ENCODE peak calls at places on chromosomes 12 and 14, in nine cellular contexts. H is prostate gland; O is cardiac muscle cell; C is stomach; E is CD4-positive, alpha-beta memory T cell; S is naive thymus-derived CD4-positive, alpha-beta T cell; W is trophoblast cell; K is breast epithelium; U is SJSA1. J is an unnamed sample. For H3K4me1, the result is how much of the 10 kb centered on the place peaks cover.

GRCh38 chr14:20427231-20428009 is 8.5 kb downstream of the KLHL33 start:
- DNase-seq in H (no peak), O (no peak), C (no peak), E (no peak), S (no peak), W (no peak), K (no peak), U (peak), J (no peak)

GRCh38 chr12:66403746-66404145 is 101.5 kb downstream of the HELB start:
- DNase-seq in H (peak), O (no peak), C (no peak), E (no peak), S (no peak), W (no peak), K (peak), U (no peak), J (no peak)

GRCh38 chr12:28340261-28340660 is 150.0 kb downstream of the CCDC91 start:
- DNase-seq in H (no peak), O (no peak), C (no peak), E (no peak), S (no peak), W (no peak), K (no peak), U (no peak), J (no peak)

GRCh38 chr14:35818346-35819115 is 7.6 kb upstream of the BRMS1L start:
- DNase-seq in H (peak), O (peak), C (no peak), E (no peak), S (peak), W (peak), K (no peak), U (peak), J (peak)

GRCh38 chr14:68248481-68249255 is 429.1 kb downstream of the RAD51B start:
- DNase-seq in H (no peak), O (peak), C (no peak), E (peak), S (peak), W (peak), K (no peak), U (peak), J (peak)

GRCh38 chr12:111411187-111411764 is 5.6 kb downstream of the SH2B3 start:
- DNase-seq in H (no peak), O (no peak), C (no peak), E (peak), S (no peak), W (no peak), K (no peak), U (no peak), J (no peak)

GRCh38 chr14:87896393-87897380 is 96.3 kb downstream of the GALC start:
- DNase-seq in H (no peak), O (peak), C (no peak), E (no peak), S (peak), W (no peak), K (no peak), U (peak), J (no peak)

GRCh38 chr12:52390739-52391617 is 5.5 kb upstream of the KRT84 start:
- DNase-seq in H (no peak), O (peak), C (no peak), E (no peak), S (no peak), W (no peak), K (no peak), U (peak), J (no peak)

GRCh38 chr12:94689002-94689645 is 38.8 kb upstream of the TMCC3 start:
- DNase-seq in H (no peak), O (no peak), C (no peak), E (no peak), S (no peak), W (no peak), K (no peak), U (peak), J (no peak)

GRCh38 chr12:127664901-127665300 is 602.1 kb upstream of the TMEM132C start:
- DNase-seq in H (no peak), O (no peak), C (no peak), E (no peak), S (no peak), W (no peak), K (no peak), U (no peak), J (no peak)

GRCh38 chr12:41992029-41992428 is 152.6 kb downstream of the GXYLT1 start:
- DNase-seq in H (no peak), O (no peak), C (no peak), E (no peak), S (no peak), W (no peak), K (no peak), U (no peak), J (no peak)

GRCh38 chr12:124744659-124745467 is 118.8 kb downstream of the SCARB1 start:
- DNase-seq in H (no peak), O (no peak), C (no peak), E (no peak), S (no peak), W (no peak), K (no peak), U (no peak), J (no peak)

GRCh38 chr12:116406529-116406928 is 129.0 kb upstream of the MED13L start:
- DNase-seq in H (peak), O (peak), C (peak), E (no peak), S (no peak), W (peak), K (peak), U (no peak), J (no peak)

GRCh38 chr12:47832263-47832933 is 12.7 kb upstream of the HDAC7 start:
- DNase-seq in H (no peak), O (no peak), C (no peak), E (peak), S (no peak), W (no peak), K (no peak), U (no peak), J (no peak)

GRCh38 chr12:111448831-111449790 is 43.4 kb downstream of the SH2B3 start:
- DNase-seq in H (no peak), O (no peak), C (peak), E (no peak), S (no peak), W (no peak), K (no peak), U (no peak), J (no peak)

GRCh38 chr12:117583677-117584076 is 222.3 kb upstream of the NOS1 start:
- DNase-seq in H (peak), O (no peak), C (no peak), E (no peak), S (no peak), W (no peak), K (no peak), U (no peak), J (no peak)

GRCh38 chr14:34684578-34684977 is 29.8 kb downstream of the CFL2 start:
- DNase-seq in H (no peak), O (no peak), C (no peak), E (no peak), S (no peak), W (no peak), K (no peak), U (no peak), J (no peak)

GRCh38 chr12:8844665-8845064 is 22.2 kb downstream of the A2ML1 start:
- DNase-seq in H (no peak), O (peak), C (peak), E (no peak), S (no peak), W (no peak), K (peak), U (no peak), J (no peak)

GRCh38 chr14:50762001-50762930 is 68.7 kb downstream of the NIN start:
- DNase-seq in H (no peak), O (no peak), C (no peak), E (no peak), S (no peak), W (no peak), K (no peak), U (peak), J (no peak)

GRCh38 chr12:40853221-40853620 is 161.0 kb downstream of the CNTN1 start:
- DNase-seq in H (no peak), O (no peak), C (no peak), E (no peak), S (no peak), W (no peak), K (no peak), U (no peak), J (no peak)

GRCh38 chr12:53214687-53215455 is 7.8 kb upstream of the ITGB7 start:
- DNase-seq in H (no peak), O (no peak), C (no peak), E (no peak), S (no peak), W (no peak), K (no peak), U (no peak), J (no peak)

GRCh38 chr12:78208106-78208505 is 377.4 kb downstream of the NAV3 start:
- DNase-seq in H (no peak), O (no peak), C (no peak), E (no peak), S (no peak), W (no peak), K (no peak), U (no peak), J (no peak)

GRCh38 chr12:106585862-106586534 is 3.2 kb downstream of the RFX4 start:
- DNase-seq in H (no peak), O (peak), C (no peak), E (no peak), S (no peak), W (no peak), K (no peak), U (no peak), J (no peak)

GRCh38 chr14:65173973-65174693 is 71.8 kb upstream of the MAX start:
- DNase-seq in H (no peak), O (peak), C (no peak), E (no peak), S (no peak), W (no peak), K (no peak), U (no peak), J (no peak)

GRCh38 chr14:49954171-49954631 is 61.3 kb downstream of the ARF6 start:
- DNase-seq in H (no peak), O (no peak), C (no peak), E (no peak), S (no peak), W (no peak), K (no peak), U (no peak), J (no peak)

GRCh38 chr12:32302218-32302826 is 97.0 kb upstream of the FGD4 start:
- DNase-seq in H (no peak), O (peak), C (no peak), E (no peak), S (peak), W (peak), K (no peak), U (peak), J (peak)

GRCh38 chr12:55688716-55689655 is 18.7 kb downstream of the ITGA7 start:
- DNase-seq in H (no peak), O (no peak), C (no peak), E (no peak), S (no peak), W (no peak), K (no peak), U (no peak), J (no peak)

GRCh38 chr12:108194585-108194984 is 65.5 kb downstream of the WSCD2 start:
- DNase-seq in H (no peak), O (peak), C (no peak), E (no peak), S (no peak), W (no peak), K (no peak), U (no peak), J (no peak)

GRCh38 chr12:6627598-6627997 is 8.2 kb downstream of the LPAR5 start:
- DNase-seq in H (no peak), O (no peak), C (no peak), E (peak), S (peak), W (no peak), K (no peak), U (no peak), J (peak)

GRCh38 chr12:53624956-53625355 is 1.2 kb downstream of the ATF7 start:
- DNase-seq in H (no peak), O (no peak), C (no peak), E (no peak), S (no peak), W (no peak), K (no peak), U (no peak), J (no peak)

GRCh38 chr14:63730659-63731058 is 2.8 kb upstream of the SGPP1 start:
- DNase-seq in H (no peak), O (no peak), C (no peak), E (no peak), S (no peak), W (no peak), K (no peak), U (no peak), J (no peak)

GRCh38 chr14:63737582-63738006 is 9.7 kb upstream of the SGPP1 start:
- DNase-seq in H (no peak), O (no peak), C (no peak), E (no peak), S (no peak), W (no peak), K (no peak), U (no peak), J (no peak)

DNA sequence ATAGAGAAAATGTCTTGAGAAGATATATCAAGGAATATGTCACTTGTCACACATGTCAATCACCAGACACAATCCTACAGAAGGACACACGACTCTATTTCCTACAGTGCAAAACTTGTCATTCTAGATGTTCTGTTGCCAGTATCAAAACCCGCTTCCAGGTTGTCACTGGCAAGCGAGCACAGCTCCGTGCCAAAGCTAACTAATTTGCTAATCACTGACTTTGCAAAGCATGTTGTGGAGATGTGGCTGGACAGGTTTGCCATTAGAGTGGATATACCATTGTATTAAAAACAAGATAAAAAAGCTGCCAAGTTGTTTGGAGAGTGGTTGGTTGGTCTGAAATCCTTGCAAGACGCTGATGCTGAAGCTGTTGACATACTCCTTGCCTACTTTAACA is 7.9 kb upstream of the SGPP1 start:
- DNase-seq in H (peak), O (no peak), C (peak), E (no peak), S (no peak), W (no peak), K (no peak), U (no peak), J (no peak)
- H3K4me3 ChIP-seq in H (no peak), O (no peak), C (no peak), E (no peak), S (no peak), W (no peak), K (no peak), U (no peak), J (no peak)

GRCh38 chr14:61121293-61121897 is 140.3 kb downstream of the SLC38A6 start:
- DNase-seq in H (no peak), O (no peak), C (no peak), E (no peak), S (no peak), W (no peak), K (no peak), U (no peak), J (no peak)
- H3K4me1 ChIP-seq in H (under half), O (under half), C (under half), E (under half), S (under half), W (under half), K (under half), U (under half), J (under half)

DNA sequence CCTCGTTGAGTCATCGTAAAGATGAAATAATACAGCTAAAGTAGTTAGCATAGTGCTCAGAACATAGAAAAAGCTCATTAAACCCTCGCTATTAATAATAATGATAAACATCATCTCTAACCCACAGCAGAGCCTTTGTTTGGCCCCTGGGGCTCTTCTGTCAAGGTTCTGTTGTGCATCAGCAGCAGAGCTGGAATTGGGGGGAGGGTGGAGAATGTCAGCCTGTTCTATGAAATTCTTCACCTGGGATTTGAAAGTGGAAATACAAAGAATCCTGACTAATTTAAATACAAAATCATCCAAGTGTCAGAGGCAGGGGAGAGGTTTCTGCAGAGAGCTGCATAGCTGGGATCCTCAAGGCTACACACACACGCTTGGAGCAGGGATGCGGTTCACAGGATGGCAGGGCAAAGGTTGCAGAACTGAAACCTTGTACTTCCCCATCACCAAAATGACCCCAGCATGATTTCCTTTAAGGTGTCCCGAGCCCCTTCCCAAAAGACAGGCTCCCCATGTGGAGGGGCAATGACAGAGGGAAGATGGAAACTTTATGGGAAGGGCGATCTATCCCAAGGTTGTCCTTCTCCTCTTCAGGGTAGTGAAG is 71.8 kb downstream of the DAD1 start:
- DNase-seq in H (no peak), O (no peak), C (no peak), E (no peak), S (no peak), W (no peak), K (no peak), U (no peak), J (no peak)
- H3K4me3 ChIP-seq in H (no peak), O (no peak), C (no peak), E (peak), S (peak), W (no peak), K (no peak), U (no peak), J (peak)

GRCh38 chr12:49985981-49986380 is 13.2 kb downstream of the AQP6 start:
- DNase-seq in H (no peak), O (no peak), C (no peak), E (no peak), S (no peak), W (no peak), K (no peak), U (no peak), J (no peak)
- H3K4me1 ChIP-seq in H (under half), O (under half), C (under half), E (under half), S (under half), W (under half), K (under half), U (under half), J (under half)